ENCODE peak calls at places on chromosomes 13 and 19, in five cellular contexts. One of them, this sample, is unnamed.

GRCh38 chr19:6232567-6232966 is 47.2 kb downstream of the MLLT1 start:
- DNase-seq in H1: no peak
- DNase-seq in GM12878: no peak
- DNase-seq in HepG2: no peak
- DNase-seq in HCT116: no peak
- DNase-seq in this sample: no peak

GRCh38 chr13:76153239-76153638 is 517.1 kb downstream of the LMO7 start:
- DNase-seq in H1: no peak
- DNase-seq in HCT116: no peak
- DNase-seq in GM12878: no peak
- DNase-seq in HepG2: no peak
- DNase-seq in this sample: no peak

GRCh38 chr19:4538601-4538954 is 1.3 kb downstream of the LRG1 start:
- DNase-seq in HCT116: no peak
- DNase-seq in H1: no peak
- DNase-seq in HepG2: no peak
- DNase-seq in GM12878: no peak
- DNase-seq in this sample: no peak

GRCh38 chr13:114202581-114202980 is 23.5 kb downstream of the CFAP97D2 start:
- DNase-seq in HCT116: no peak
- DNase-seq in HepG2: no peak
- DNase-seq in H1: no peak
- DNase-seq in GM12878: no peak
- DNase-seq in this sample: no peak

GRCh38 chr13:41075034-41075433 is 13.7 kb downstream of the WBP4 start:
- DNase-seq in HepG2: no peak
- DNase-seq in GM12878: no peak
- DNase-seq in H1: no peak
- DNase-seq in HCT116: no peak
- DNase-seq in this sample: peak; percentile 21

GRCh38 chr13:61685683-61686013 is 270.0 kb upstream of the PCDH20 start:
- DNase-seq in H1: no peak
- DNase-seq in HepG2: peak; percentile 34
- DNase-seq in GM12878: no peak
- DNase-seq in HCT116: peak; percentile 3
- DNase-seq in this sample: no peak

GRCh38 chr19:18464646-18465045 is 26.7 kb upstream of the ISYNA1 start:
- DNase-seq in GM12878: no peak
- DNase-seq in HCT116: no peak
- DNase-seq in HepG2: peak; percentile 80
- DNase-seq in H1: no peak
- DNase-seq in this sample: no peak

GRCh38 chr19:39032164-39032918 is at the start of gene FBXO27:
- DNase-seq in H1: no peak
- DNase-seq in HepG2: no peak
- DNase-seq in HCT116: peak; percentile 16
- DNase-seq in GM12878: no peak
- DNase-seq in this sample: peak; percentile 40

GRCh38 chr19:12090807-12091206 is 26.3 kb downstream of the ZNF844 start:
- DNase-seq in HepG2: peak; percentile 53
- DNase-seq in GM12878: peak; percentile 11
- DNase-seq in HCT116: no peak
- DNase-seq in H1: no peak
- DNase-seq in this sample: peak; percentile 65
- TF ChIP-seq SRF in HepG2: no peak
- TF ChIP-seq SRF in GM12878: no peak
- TF ChIP-seq SRF in HCT116: no peak
- TF ChIP-seq SRF in H1: no peak
- TF ChIP-seq SRF in this sample: no peak

GRCh38 chr13:43346427-43346826 is 323.0 kb downstream of the DNAJC15 start:
- DNase-seq in GM12878: no peak
- DNase-seq in HepG2: no peak
- DNase-seq in HCT116: no peak
- DNase-seq in H1: no peak
- DNase-seq in this sample: no peak

GRCh38 chr13:43354147-43354945 is 331.0 kb downstream of the DNAJC15 start:
- DNase-seq in H1: no peak
- DNase-seq in HepG2: no peak
- DNase-seq in GM12878: no peak
- DNase-seq in HCT116: no peak
- DNase-seq in this sample: no peak

DNA sequence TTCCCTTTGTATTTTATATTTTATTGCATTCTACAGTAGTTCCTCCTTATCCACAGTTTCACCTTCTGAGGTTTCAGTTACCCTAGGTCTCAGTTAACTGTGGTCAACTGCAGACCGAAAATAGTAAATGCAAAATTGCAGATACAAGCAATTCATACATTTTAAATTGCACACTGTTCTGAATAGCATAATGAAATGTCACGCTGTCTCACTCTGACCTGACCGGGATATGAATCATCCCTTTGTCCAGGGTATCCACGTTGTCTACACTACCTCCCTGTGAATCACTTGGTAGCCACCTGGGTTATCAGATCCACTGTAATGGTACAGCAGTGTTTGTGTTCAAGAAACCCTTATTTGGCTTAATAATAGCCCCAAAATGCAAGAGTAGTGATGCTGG is 325.0 kb downstream of the DNAJC15 start:
- DNase-seq in GM12878: no peak
- DNase-seq in HCT116: no peak
- DNase-seq in HepG2: no peak
- DNase-seq in H1: no peak
- DNase-seq in this sample: no peak
- TF ChIP-seq SRF in GM12878: no peak
- TF ChIP-seq SRF in HCT116: no peak
- TF ChIP-seq SRF in HepG2: no peak
- TF ChIP-seq SRF in H1: no peak
- TF ChIP-seq SRF in this sample: no peak

GRCh38 chr13:97043302-97043701 is 49.0 kb upstream of the OXGR1 start:
- DNase-seq in HepG2: no peak
- DNase-seq in H1: no peak
- DNase-seq in HCT116: no peak
- DNase-seq in GM12878: no peak
- DNase-seq in this sample: no peak
- TF ChIP-seq SRF in HepG2: no peak
- TF ChIP-seq SRF in H1: no peak
- TF ChIP-seq SRF in HCT116: no peak
- TF ChIP-seq SRF in GM12878: no peak
- TF ChIP-seq SRF in this sample: no peak

DNA sequence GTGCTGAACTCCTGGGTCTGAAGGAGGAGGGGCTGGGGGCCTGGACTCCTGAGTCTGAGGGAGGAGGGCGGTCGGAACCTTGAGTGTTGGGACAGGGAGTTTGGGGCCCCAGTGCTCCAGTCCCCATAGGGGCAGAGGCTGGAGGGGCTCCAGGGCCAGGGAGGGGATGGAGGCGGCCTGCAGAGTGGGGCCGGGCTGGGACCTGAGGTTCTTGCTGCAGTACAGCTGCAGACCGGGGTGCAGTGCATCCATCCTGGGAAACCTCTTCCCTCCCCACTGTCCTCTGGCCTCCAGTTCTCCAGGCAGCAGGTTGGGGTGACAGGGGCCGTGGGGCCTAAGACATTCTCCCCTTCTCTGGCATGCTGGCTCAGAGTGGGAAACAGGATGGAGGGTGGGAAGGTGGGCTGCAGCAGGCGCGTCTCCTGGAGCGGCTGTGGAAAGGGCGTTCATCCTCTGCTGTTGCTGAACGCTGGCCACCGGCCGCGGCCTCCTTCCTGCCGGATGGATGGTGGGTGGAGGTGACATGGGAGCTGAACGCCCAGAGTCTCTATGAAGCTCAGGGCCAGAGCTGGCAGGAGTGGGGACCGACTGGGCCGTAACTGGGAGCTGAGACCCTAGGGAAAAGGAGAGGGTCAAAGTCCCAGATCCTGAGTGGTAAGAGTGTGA is 1.6 kb downstream of the BRSK1 start:
- DNase-seq in H1: no peak
- DNase-seq in GM12878: no peak
- DNase-seq in HepG2: no peak
- DNase-seq in HCT116: no peak
- DNase-seq in this sample: no peak
- TF ChIP-seq SRF in H1: no peak
- TF ChIP-seq SRF in GM12878: no peak
- TF ChIP-seq SRF in HepG2: no peak
- TF ChIP-seq SRF in HCT116: no peak
- TF ChIP-seq SRF in this sample: no peak

DNA sequence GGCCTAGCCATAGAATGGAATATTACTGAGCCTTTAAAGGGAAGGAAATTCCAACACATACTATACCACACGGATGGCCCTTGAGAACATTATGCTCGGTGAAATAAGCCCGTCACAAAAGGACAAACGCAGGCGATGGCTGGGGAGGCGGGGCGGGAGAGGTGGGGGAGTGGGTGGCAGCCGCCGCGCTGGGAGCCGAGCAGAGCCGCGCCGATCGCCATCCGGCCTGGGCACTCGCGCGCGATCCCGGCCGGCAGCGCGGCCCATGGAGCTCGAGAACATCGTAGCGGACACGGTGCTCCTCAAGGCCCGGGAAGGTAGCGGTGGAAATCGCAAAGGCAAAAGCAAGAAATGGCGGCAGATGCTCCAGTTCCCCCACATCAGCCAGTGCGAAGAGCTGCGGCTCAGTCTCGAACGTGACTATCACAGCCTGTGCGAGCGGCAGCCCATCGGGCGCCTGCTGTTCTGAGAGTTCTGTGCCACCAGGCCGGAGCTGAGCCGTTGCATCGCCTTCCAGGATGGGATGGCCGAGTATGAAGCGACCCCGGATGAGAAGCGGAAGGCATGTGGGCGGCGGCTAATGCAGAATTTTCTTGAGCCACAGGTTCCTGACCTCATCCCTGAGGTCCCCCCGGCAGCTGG is 140.1 kb downstream of the ZDHHC20 start:
- DNase-seq in GM12878: no peak
- DNase-seq in HCT116: no peak
- DNase-seq in H1: no peak
- DNase-seq in HepG2: no peak
- DNase-seq in this sample: no peak
- TF ChIP-seq SRF in GM12878: no peak
- TF ChIP-seq SRF in HCT116: no peak
- TF ChIP-seq SRF in H1: no peak
- TF ChIP-seq SRF in HepG2: no peak
- TF ChIP-seq SRF in this sample: no peak

This sample was measured in K562.